ENCODE peak calls at places on chromosomes 1 and 21, in nine cellular contexts. J is cardiac muscle cell, X is PC-3, G is heart left ventricle, S is IMR-90, E is brain microvascular endothelial cell, T is heart right ventricle, Z is pancreas, L is mesenchymal stem cell. O is an unnamed sample.

GRCh38 chr1:114112775-114113174 is 40.9 kb downstream of the SYT6 start:
- DNase-seq in Z (no peak), L (no peak), G (no peak), E (no peak), T (no peak), X (no peak), J (no peak), S (no peak), O (no peak)

GRCh38 chr1:156465747-156466365 is 34.7 kb downstream of the MEF2D start:
- DNase-seq in E (peak; percentile 28), S (no peak), X (no peak), T (no peak), J (no peak), G (no peak), Z (no peak), L (no peak), O (no peak)

GRCh38 chr1:52967666-52968065 is 40.6 kb downstream of the SCP2 start:
- DNase-seq in Z (no peak), J (no peak), T (no peak), S (no peak), G (no peak), X (peak; percentile 20), E (no peak), L (no peak), O (no peak)

GRCh38 chr1:234589854-234590620 is 19.9 kb downstream of the IRF2BP2 start:
- DNase-seq in X (no peak), S (no peak), T (peak; percentile 39), J (peak; percentile 11), L (peak; percentile 38), E (peak; percentile 9), G (no peak), Z (no peak), O (no peak)

GRCh38 chr1:20184997-20185833 is 681 bp upstream of the UBXN10 start:
- DNase-seq in S (no peak), G (no peak), J (no peak), X (no peak), L (peak; percentile 16), E (no peak), T (no peak), Z (no peak), O (no peak)

GRCh38 chr1:52426391-52426790 is 22.0 kb downstream of the PRPF38A start:
- DNase-seq in T (no peak), G (no peak), L (peak; percentile 40), S (peak; percentile 86), E (peak; percentile 44), X (peak; percentile 61), J (no peak), Z (no peak), O (no peak)

GRCh38 chr1:105795741-105796140 is 1260.7 kb upstream of the PRMT6 start:
- DNase-seq in J (no peak), S (no peak), L (no peak), Z (no peak), E (no peak), X (no peak), G (peak; percentile 46), T (no peak), O (no peak)

GRCh38 chr1:245791410-245792312 is 636.9 kb downstream of the KIF26B start:
- DNase-seq in Z (no peak), G (no peak), L (peak; percentile 76), T (peak; percentile 9), J (peak; percentile 76), X (no peak), S (no peak), E (no peak), O (no peak)

GRCh38 chr1:118317836-118318614 is 133.0 kb upstream of the SPAG17 start:
- DNase-seq in X (no peak), Z (no peak), T (no peak), G (peak; percentile 61), E (no peak), L (no peak), S (no peak), J (peak; percentile 25), O (no peak)

GRCh38 chr1:224211262-224211962 is 28.4 kb downstream of the DEGS1 start:
- DNase-seq in J (peak; percentile 73), E (peak; percentile 78), X (peak; percentile 94), G (no peak), T (peak; percentile 6), S (peak; percentile 87), Z (peak; percentile 33), L (peak; percentile 45), O (no peak)

GRCh38 chr21:42568834-42569731 is 55.4 kb downstream of the SLC37A1 start:
- DNase-seq in S (no peak), T (no peak), J (no peak), X (no peak), L (no peak), E (no peak), Z (no peak), G (peak; percentile 51), O (peak; percentile 56)

GRCh38 chr1:159014851-159015250 is 5.1 kb downstream of the IFI16 start:
- DNase-seq in E (no peak), G (no peak), J (no peak), T (no peak), S (no peak), Z (no peak), L (no peak), X (no peak), O (no peak)

GRCh38 chr1:233355841-233356704 is 28.5 kb downstream of the MAP3K21 start:
- DNase-seq in X (no peak), L (no peak), S (no peak), Z (no peak), T (no peak), J (peak; percentile 7), E (no peak), G (no peak), O (no peak)

GRCh38 chr1:209839875-209840491 is 12.2 kb downstream of the UTP25 start:
- DNase-seq in E (peak; percentile 97), X (peak; percentile 96), Z (no peak), J (peak; percentile 94), G (no peak), S (peak; percentile 98), T (no peak), L (peak; percentile 96), O (no peak)

DNA sequence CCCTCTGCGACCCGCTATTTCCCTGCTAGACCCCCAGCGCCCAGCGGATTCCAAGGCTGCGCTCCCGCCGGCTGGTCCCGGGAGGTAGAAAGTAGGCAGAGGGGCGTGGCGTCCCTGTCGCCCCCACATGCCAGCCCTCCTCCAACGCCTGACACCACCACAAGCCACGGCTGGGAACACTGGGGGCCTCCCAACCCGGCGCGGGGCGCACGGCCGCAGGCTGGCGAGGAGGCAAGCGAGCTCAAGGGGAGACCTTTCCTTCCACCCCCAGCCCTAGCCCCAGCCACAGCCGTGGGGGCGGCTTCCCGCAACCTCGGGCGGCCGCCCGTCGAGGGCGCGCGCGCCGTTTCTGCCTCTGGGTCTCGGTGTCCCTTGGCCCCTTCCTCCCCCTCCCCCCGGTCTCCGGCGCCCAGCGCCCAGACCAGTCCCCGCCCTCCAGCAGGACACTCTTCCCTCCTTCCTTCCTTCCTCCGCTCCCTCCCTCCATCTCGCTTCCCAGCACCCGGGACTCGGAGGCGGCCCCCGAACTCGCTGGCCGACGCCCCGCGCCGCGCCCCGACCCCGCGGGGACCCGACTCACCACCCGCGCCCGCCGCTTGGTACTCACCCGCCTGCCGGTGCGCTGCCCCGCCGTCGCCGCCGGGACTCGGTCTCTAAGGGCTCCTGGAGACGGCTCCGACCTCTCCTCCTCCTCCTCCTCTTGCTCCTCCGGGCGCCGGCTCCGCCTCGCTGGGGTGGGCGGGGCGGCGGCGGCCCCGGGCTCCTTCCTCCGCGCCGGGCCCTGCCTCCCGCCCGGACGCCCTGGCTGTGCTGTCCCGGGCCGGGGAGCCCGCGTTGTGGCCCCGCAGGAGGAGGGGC is at the start of gene GNG12:
- DNase-seq in E (peak; percentile 63), L (peak; percentile 87), S (peak; percentile 73), Z (peak; percentile 79), X (peak; percentile 79), J (peak; percentile 85), T (peak; percentile 68), G (peak; percentile 85), O (peak; percentile 75)
- H3K27ac ChIP-seq in E (peak within 1 kb of the TSS; percentile 97), L (peak within 1 kb of the TSS; percentile 90), S (peak within 1 kb of the TSS; percentile 75), Z (peak within 1 kb of the TSS; percentile 91), X (peak within 1 kb of the TSS; percentile 81), J (no peak within 1 kb of the TSS), T (peak within 1 kb of the TSS; percentile 70), G (peak within 1 kb of the TSS; percentile 82), O (peak within 1 kb of the TSS; percentile 82)

DNA sequence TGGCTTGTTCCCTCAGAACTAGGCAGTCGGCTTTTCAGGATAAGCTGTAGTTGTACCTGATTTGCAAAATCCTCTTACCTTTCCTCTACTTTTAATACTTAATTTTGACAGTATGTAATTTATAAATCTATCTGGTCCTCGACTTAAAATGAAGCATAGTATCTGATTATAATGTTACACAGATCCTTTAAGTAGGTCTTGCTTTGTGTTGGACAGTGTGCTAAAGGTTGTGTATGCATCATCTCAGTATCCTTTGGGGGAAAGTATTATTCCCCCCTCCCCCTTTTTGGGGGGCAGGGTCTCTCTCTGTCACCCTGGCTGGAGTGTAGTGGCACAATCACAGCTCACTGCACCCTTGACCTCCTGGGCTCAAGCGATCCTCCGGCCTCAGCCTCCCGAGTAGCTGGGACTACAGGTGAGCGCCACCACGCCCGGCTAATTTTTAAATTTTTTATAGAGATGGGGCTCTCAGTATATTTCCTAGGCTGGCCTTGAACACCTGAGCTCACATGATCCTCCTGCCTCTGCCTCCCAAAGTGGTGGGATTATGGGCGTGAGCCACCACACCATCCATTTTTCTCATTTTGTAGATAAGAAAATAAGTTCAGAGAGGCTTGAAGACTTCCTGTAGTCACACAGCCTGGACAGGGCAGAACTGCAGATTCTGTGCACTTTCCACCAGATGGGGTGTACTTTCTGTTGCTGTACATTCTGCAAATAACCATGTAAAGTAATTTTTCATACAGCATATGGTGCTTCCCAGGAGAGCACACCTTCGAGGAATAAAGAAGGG is 791 bp upstream of the STX6 start:
- DNase-seq in T (no peak), X (no peak), Z (no peak), E (no peak), J (no peak), S (no peak), L (no peak), G (no peak), O (no peak)
- H3K4me3 ChIP-seq in T (no peak overlapping the region), X (peak overlapping the region; percentile 87), Z (no peak overlapping the region), E (peak overlapping the region; percentile 89), J (peak overlapping the region; percentile 9), S (peak overlapping the region; percentile 27), L (peak overlapping the region; percentile 92), G (peak overlapping the region; percentile 50), O (peak overlapping the region; percentile 32)

DNA sequence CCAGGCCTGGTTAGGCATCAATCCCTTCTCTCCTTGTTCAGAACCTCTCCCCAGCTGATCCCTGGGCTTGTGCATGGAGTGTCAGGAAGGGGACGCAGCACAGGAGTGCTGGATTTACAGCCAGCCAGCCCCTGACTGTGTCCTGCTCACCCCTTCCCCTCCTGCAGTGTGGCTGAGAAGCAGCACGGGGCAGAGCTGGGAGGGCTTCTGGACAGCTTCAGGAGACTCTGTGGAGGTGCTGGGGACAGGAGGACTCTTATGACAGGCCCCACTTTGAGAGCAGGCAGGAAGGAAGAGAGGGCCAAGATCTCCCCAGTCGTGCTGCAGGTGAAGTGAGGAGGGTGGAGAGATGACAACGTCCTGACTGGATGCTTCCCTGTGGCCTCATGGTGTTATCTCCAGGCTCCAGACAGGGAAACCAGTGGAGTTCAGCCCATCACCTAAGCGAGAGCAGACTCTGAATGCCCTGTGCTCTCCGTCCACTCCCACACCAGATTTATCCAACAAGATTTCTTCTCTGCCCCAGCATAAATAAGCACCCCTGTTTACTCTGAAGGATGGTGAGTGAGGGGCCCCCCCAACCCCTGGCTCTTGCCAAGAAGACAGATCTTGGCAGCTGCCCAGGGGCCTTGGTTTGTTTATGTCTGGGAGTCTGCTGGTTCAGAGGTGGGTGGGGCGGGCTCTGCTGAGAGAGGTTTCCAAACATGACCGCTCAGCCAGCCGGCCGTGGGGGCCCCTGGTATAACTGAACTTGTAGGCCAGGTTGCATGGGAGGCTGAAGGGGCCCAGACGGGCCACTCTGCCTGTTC is 21.3 kb downstream of the TMCC2 start:
- DNase-seq in G (peak; percentile 71), L (peak; percentile 80), E (no peak), Z (peak; percentile 79), J (peak; percentile 68), X (no peak), T (peak; percentile 47), S (peak; percentile 75), O (peak; percentile 79)
- H3K27ac ChIP-seq in G (no peak overlapping the region), L (no peak overlapping the region), E (no peak overlapping the region), Z (peak overlapping the region; percentile 53), J (peak overlapping the region; percentile 51), X (no peak overlapping the region), T (no peak overlapping the region), S (peak overlapping the region; percentile 10), O (no peak overlapping the region)

GRCh38 chr1:11169202-11169601 is 20.0 kb upstream of the ANGPTL7 start:
- DNase-seq in X (no peak), Z (no peak), J (no peak), G (no peak), T (no peak), S (no peak), E (no peak), L (no peak), O (no peak)
- H3K4me3 ChIP-seq in X (no peak overlapping the region), Z (no peak overlapping the region), J (no peak overlapping the region), G (no peak overlapping the region), T (no peak overlapping the region), S (no peak overlapping the region), E (no peak overlapping the region), L (no peak overlapping the region), O (no peak overlapping the region)